ENCODE peak calls at places on chromosomes 2 and 18, in seven cellular contexts. C, Z, F, E, R, T and S are unnamed samples.
A peak's percentile ranks its signal among the peaks of the same experiment; 100 is the strongest.

GRCh38 chr2:199922856-199923255 is 11.8 kb downstream of the C2orf69 start:
- DNase-seq in R (no peak), C (peak; percentile 30), F (no peak), T (no peak), E (no peak), Z (no peak), S (peak; percentile 26)

GRCh38 chr2:226031078-226031937 is 631.8 kb downstream of the NYAP2 start:
- DNase-seq in R (peak; percentile 68), C (peak; percentile 64), Z (peak; percentile 14), F (peak; percentile 30), E (peak; percentile 67), T (peak; percentile 71), S (peak; percentile 83)

GRCh38 chr2:222707689-222708273 is 36.3 kb downstream of the MOGAT1 start:
- DNase-seq in R (no peak), Z (no peak), C (peak; percentile 81), E (no peak), T (peak; percentile 90), F (no peak), S (no peak)

GRCh38 chr2:43605079-43605655 is 9.3 kb upstream of the THADA start:
- DNase-seq in Z (no peak), R (no peak), E (peak; percentile 36), T (peak; percentile 39), C (peak; percentile 67), F (no peak), S (peak; percentile 83)

GRCh38 chr2:207394812-207395534 is 134.8 kb upstream of the CREB1 start:
- DNase-seq in C (peak; percentile 99), Z (no peak), T (peak; percentile 100), E (peak; percentile 30), R (no peak), F (peak; percentile 81), S (peak; percentile 96)

GRCh38 chr2:229425573-229425972 is 154.5 kb upstream of the PID1 start:
- DNase-seq in Z (no peak), F (no peak), T (no peak), E (no peak), R (no peak), C (peak; percentile 51), S (no peak)

GRCh38 chr2:108825736-108826135 is 39.2 kb downstream of the CCDC138 start:
- DNase-seq in E (no peak), F (no peak), C (peak; percentile 23), R (no peak), T (peak; percentile 16), Z (no peak), S (no peak)

GRCh38 chr2:122999258-122999657 is 1025.8 kb upstream of the CNTNAP5 start:
- DNase-seq in Z (no peak), C (no peak), T (no peak), E (no peak), F (no peak), R (no peak), S (no peak)

GRCh38 chr18:23812566-23813440 is 123.5 kb downstream of the LAMA3 start:
- DNase-seq in T (no peak), E (no peak), R (no peak), Z (no peak), F (no peak), C (peak; percentile 50), S (peak; percentile 43)

GRCh38 chr2:218982312-218983262 is 2.4 kb downstream of the FEV start:
- DNase-seq in E (no peak), Z (no peak), C (no peak), T (no peak), R (no peak), F (no peak), S (no peak)

GRCh38 chr2:172427256-172427989 is at the start of gene ITGA6:
- DNase-seq in R (no peak), Z (peak; percentile 41), C (no peak), F (no peak), T (peak; percentile 53), E (peak; percentile 49), S (no peak)

GRCh38 chr18:22559414-22560282 is 141.9 kb upstream of the CTAGE1 start:
- DNase-seq in E (peak; percentile 90), C (peak; percentile 71), T (peak; percentile 75), Z (no peak), R (no peak), F (no peak), S (peak; percentile 63)

GRCh38 chr2:176822060-176822459 is 390.5 kb upstream of the HNRNPA3 start:
- DNase-seq in R (no peak), T (no peak), C (no peak), F (no peak), Z (no peak), E (no peak), S (no peak)

GRCh38 chr2:108701208-108701607 is 18.1 kb upstream of the RANBP2 start:
- DNase-seq in C (no peak), R (no peak), E (peak; percentile 42), T (no peak), Z (no peak), F (no peak), S (no peak)

GRCh38 chr2:6580982-6581381 is 284.7 kb downstream of the CMPK2 start:
- DNase-seq in Z (no peak), E (no peak), T (peak; percentile 50), R (no peak), F (peak; percentile 45), C (no peak), S (peak; percentile 59)

GRCh38 chr2:241068136-241068941 is 33.7 kb downstream of the MTERF4 start:
- DNase-seq in Z (no peak), E (no peak), C (no peak), F (no peak), R (no peak), T (no peak), S (no peak)

GRCh38 chr2:148812306-148812705 is 62.7 kb upstream of the KIF5C start:
- DNase-seq in T (peak; percentile 64), F (no peak), E (peak; percentile 97), Z (no peak), R (no peak), C (peak; percentile 85), S (peak; percentile 72)

GRCh38 chr18:2406544-2406943 is 164.8 kb downstream of the METTL4 start:
- DNase-seq in T (peak; percentile 63), Z (no peak), R (no peak), F (peak; percentile 34), E (no peak), C (peak; percentile 63), S (peak; percentile 83)

GRCh38 chr2:106030287-106031268 is 163.5 kb downstream of the UXS1 start:
- DNase-seq in C (peak; percentile 93), E (peak; percentile 11), R (no peak), F (peak; percentile 54), T (peak; percentile 68), Z (no peak), S (peak; percentile 85)

GRCh38 chr2:143426296-143426695 is 297.1 kb downstream of the ARHGAP15 start:
- DNase-seq in F (peak; percentile 51), Z (no peak), C (peak; percentile 87), T (peak; percentile 92), E (no peak), R (no peak), S (peak; percentile 91)

GRCh38 chr2:189580662-189581353 is at the start of gene SLC40A1:
- DNase-seq in R (no peak), F (no peak), C (peak; percentile 18), Z (peak; percentile 66), E (peak; percentile 90), T (peak; percentile 48), S (peak; percentile 51)

GRCh38 chr18:64720781-64721464 is 572.0 kb upstream of the LINC00305 start:
- DNase-seq in C (no peak), E (no peak), Z (no peak), T (no peak), F (no peak), R (no peak), S (no peak)

GRCh38 chr2:24304098-24304497 is 56.2 kb downstream of the ITSN2 start:
- DNase-seq in F (peak; percentile 82), Z (peak; percentile 61), T (peak; percentile 76), E (peak; percentile 96), C (peak; percentile 98), R (no peak), S (peak; percentile 96)

GRCh38 chr2:16784652-16785051 is 119.0 kb upstream of the CYRIA start:
- DNase-seq in Z (no peak), R (no peak), T (no peak), E (no peak), C (no peak), F (no peak), S (peak; percentile 3)

GRCh38 chr18:22176622-22177495 is 7.5 kb downstream of the GATA6 start:
- DNase-seq in F (no peak), E (peak; percentile 62), C (no peak), R (no peak), Z (no peak), T (no peak), S (peak; percentile 73)

GRCh38 chr2:240021488-240022104 is 3.5 kb downstream of the NDUFA10 start:
- DNase-seq in T (peak; percentile 25), E (peak; percentile 78), Z (peak; percentile 51), C (peak; percentile 52), R (peak; percentile 69), F (peak; percentile 11), S (peak; percentile 77)
- H3K4me3 ChIP-seq in T (no peak overlapping the region), E (no peak overlapping the region), Z (no peak overlapping the region), C (no peak overlapping the region), R (no peak overlapping the region), F (no peak overlapping the region), S (no peak overlapping the region)

GRCh38 chr2:215003001-215003400 is 135.4 kb downstream of the ABCA12 start:
- DNase-seq in E (no peak), C (peak; percentile 38), T (peak; percentile 21), F (no peak), R (no peak), Z (no peak), S (peak; percentile 12)

DNA sequence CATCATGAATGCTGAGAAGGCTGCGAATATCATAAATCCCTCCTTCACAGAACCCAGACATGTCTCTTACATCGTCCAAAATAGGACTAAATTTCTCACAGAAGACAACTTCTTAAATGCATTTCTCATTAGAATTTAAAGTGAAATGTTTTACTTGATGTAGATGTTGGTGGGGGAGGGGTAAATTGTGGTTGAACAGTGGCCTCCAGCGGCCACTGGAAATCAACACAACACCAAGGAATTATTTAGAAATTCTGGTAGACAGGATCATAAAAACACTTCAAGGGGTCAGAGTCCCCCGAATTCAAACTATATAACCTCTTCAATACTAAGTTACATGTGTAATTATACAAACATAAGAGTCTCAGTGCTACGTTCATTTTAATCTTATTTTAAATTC is 135.9 kb downstream of the ABCA12 start:
- DNase-seq in E (peak; percentile 18), T (peak; percentile 28), F (peak; percentile 6), C (peak; percentile 47), Z (no peak), R (no peak), S (peak; percentile 72)
- TF ChIP-seq CTCF in E (peak; percentile 53), T (peak; percentile 57), F (peak; percentile 65), C (peak; percentile 55), Z (peak; percentile 22), R (peak; percentile 44), S (peak; percentile 73)

DNA sequence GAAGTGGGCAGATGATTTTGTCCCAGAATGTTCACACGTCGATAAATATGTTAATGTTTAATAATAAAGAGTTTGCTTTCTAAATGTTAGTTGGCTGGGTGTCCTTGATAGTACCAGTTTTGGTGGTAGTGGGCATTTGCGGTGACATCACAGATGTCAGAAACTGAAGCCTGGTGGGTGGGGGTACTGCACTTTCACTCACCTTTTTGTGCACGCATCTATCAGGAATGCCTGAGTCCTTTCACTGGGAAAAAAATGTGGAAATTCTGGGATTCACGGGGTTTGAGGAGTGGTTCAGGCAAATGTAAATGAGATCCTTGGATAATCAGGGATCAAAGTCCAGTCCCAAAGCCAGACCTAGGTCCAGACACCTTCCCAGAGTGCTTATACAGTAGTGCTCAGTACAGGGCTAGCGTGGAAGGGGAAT is 3.2 kb downstream of the EPAS1 start:
- DNase-seq in C (no peak), R (no peak), F (no peak), Z (no peak), E (no peak), T (no peak), S (no peak)
- H3K4me3 ChIP-seq in C (peak overlapping the region; percentile 77), R (no peak overlapping the region), F (peak overlapping the region; percentile 97), Z (no peak overlapping the region), E (no peak overlapping the region), T (no peak overlapping the region), S (peak overlapping the region; percentile 85)

GRCh38 chr2:10022464-10022863 is 20.9 kb upstream of the KLF11 start:
- DNase-seq in Z (no peak), F (no peak), E (no peak), C (no peak), R (no peak), T (no peak), S (no peak)
- TF ChIP-seq CTCF in Z (no peak), F (no peak), E (no peak), C (no peak), R (no peak), T (no peak), S (no peak)